ENCODE peak calls at places on chromosomes 1 and 21, in nine cellular contexts. O is GM12878; I is NT2/D1; Z is CD8-positive, alpha-beta T cell; A is psoas muscle; K is cardiac muscle cell; U is CD4-positive, alpha-beta memory T cell; Q is kidney; C is uterus. V is an unnamed sample. For H3K9me3, the result is how much of the 10 kb centered on the place peaks cover.

GRCh38 chr1:116556289-116557006 is 14.4 kb downstream of the CD58 start:
- DNase-seq in O (peak), I (no peak), Z (peak), A (no peak), K (no peak), U (peak), Q (no peak), C (no peak), V (no peak)

GRCh38 chr1:17957588-17958267 is 149.9 kb upstream of the IGSF21 start:
- DNase-seq in O (no peak), I (peak), Z (no peak), A (no peak), K (no peak), U (no peak), Q (no peak), C (no peak), V (no peak)

GRCh38 chr1:48492392-48492791 is 20.4 kb upstream of the SPATA6 start:
- DNase-seq in O (no peak), I (no peak), Z (no peak), A (no peak), K (no peak), U (no peak), Q (no peak), C (no peak), V (no peak)

GRCh38 chr21:45261093-45261492 is 26.6 kb downstream of the POFUT2 start:
- DNase-seq in O (no peak), I (no peak), Z (no peak), A (no peak), K (no peak), U (no peak), Q (peak), C (no peak), V (no peak)

GRCh38 chr1:9129391-9130041 is 614 bp upstream of the GPR157 start:
- DNase-seq in O (peak), I (peak), Z (peak), A (peak), K (peak), U (peak), Q (peak), C (peak), V (peak)

GRCh38 chr1:15748690-15749398 is 6.5 kb downstream of the TMEM82 start:
- DNase-seq in O (no peak), I (no peak), Z (no peak), A (no peak), K (no peak), U (no peak), Q (no peak), C (no peak), V (no peak)

GRCh38 chr1:82515650-82516049 is 714.9 kb downstream of the ADGRL2 start:
- DNase-seq in O (no peak), I (no peak), Z (no peak), A (no peak), K (no peak), U (no peak), Q (no peak), C (no peak), V (no peak)

GRCh38 chr1:6310116-6310848 is 49.4 kb upstream of the GPR153 start:
- DNase-seq in O (no peak), I (no peak), Z (no peak), A (no peak), K (no peak), U (no peak), Q (no peak), C (no peak), V (no peak)

GRCh38 chr1:59108481-59109317 is 188.2 kb upstream of the FGGY start:
- DNase-seq in O (no peak), I (no peak), Z (no peak), A (no peak), K (no peak), U (no peak), Q (no peak), C (no peak), V (no peak)

GRCh38 chr21:39263372-39263771 is 50.1 kb downstream of the BRWD1 start:
- DNase-seq in O (no peak), I (no peak), Z (no peak), A (no peak), K (no peak), U (no peak), Q (no peak), C (no peak), V (no peak)

GRCh38 chr1:204255966-204256365 is 42.2 kb upstream of the GOLT1A start:
- DNase-seq in O (no peak), I (peak), Z (no peak), A (no peak), K (no peak), U (no peak), Q (no peak), C (no peak), V (no peak)

GRCh38 chr21:45255381-45256020 is 32.2 kb downstream of the POFUT2 start:
- DNase-seq in O (no peak), I (no peak), Z (no peak), A (peak), K (no peak), U (no peak), Q (peak), C (no peak), V (no peak)

GRCh38 chr1:173507205-173507846 is 30.2 kb downstream of the PRDX6 start:
- DNase-seq in O (no peak), I (peak), Z (no peak), A (no peak), K (no peak), U (no peak), Q (no peak), C (no peak), V (no peak)

GRCh38 chr21:15060776-15061175 is 4.0 kb downstream of the NRIP1 start:
- DNase-seq in O (no peak), I (no peak), Z (no peak), A (no peak), K (no peak), U (no peak), Q (no peak), C (no peak), V (no peak)

GRCh38 chr1:201536542-201536941 is 2.4 kb upstream of the NAV1 start:
- DNase-seq in O (no peak), I (no peak), Z (no peak), A (peak), K (no peak), U (no peak), Q (no peak), C (peak), V (no peak)

GRCh38 chr21:29431680-29432079 is 133.0 kb downstream of the BACH1 start:
- DNase-seq in O (no peak), I (no peak), Z (no peak), A (no peak), K (no peak), U (no peak), Q (no peak), C (no peak), V (no peak)

GRCh38 chr1:181746224-181746623 is 262.9 kb downstream of the CACNA1E start:
- DNase-seq in O (no peak), I (no peak), Z (no peak), A (no peak), K (no peak), U (no peak), Q (no peak), C (no peak), V (no peak)

GRCh38 chr21:42614391-42614790 is 39.0 kb upstream of the PDE9A start:
- DNase-seq in O (no peak), I (no peak), Z (no peak), A (no peak), K (no peak), U (peak), Q (peak), C (no peak), V (no peak)

GRCh38 chr1:229209816-229210215 is 61.1 kb upstream of the RAB4A start:
- DNase-seq in O (no peak), I (no peak), Z (no peak), A (no peak), K (no peak), U (no peak), Q (no peak), C (peak), V (no peak)

GRCh38 chr1:10152709-10153284 is 57.6 kb upstream of the KIF1B start:
- DNase-seq in O (no peak), I (peak), Z (no peak), A (no peak), K (peak), U (no peak), Q (no peak), C (peak), V (no peak)

GRCh38 chr1:36297062-36297461 is 9.1 kb upstream of the SH3D21 start:
- DNase-seq in O (no peak), I (no peak), Z (no peak), A (no peak), K (no peak), U (no peak), Q (no peak), C (no peak), V (no peak)

GRCh38 chr1:223748405-223748772 is 36.0 kb downstream of the CAPN2 start:
- DNase-seq in O (no peak), I (no peak), Z (no peak), A (peak), K (no peak), U (no peak), Q (no peak), C (no peak), V (no peak)

GRCh38 chr1:228122921-228123441 is 13.9 kb upstream of the MRPL55 start:
- DNase-seq in O (no peak), I (no peak), Z (no peak), A (no peak), K (no peak), U (no peak), Q (no peak), C (no peak), V (no peak)

GRCh38 chr1:243233908-243234307 is 21.2 kb downstream of the CEP170 start:
- DNase-seq in O (no peak), I (no peak), Z (no peak), A (no peak), K (no peak), U (no peak), Q (no peak), C (no peak), V (no peak)

GRCh38 chr1:243335297-243335696 is 79.5 kb downstream of the SDCCAG8 start:
- DNase-seq in O (no peak), I (no peak), Z (no peak), A (no peak), K (peak), U (no peak), Q (no peak), C (no peak), V (no peak)

GRCh38 chr1:167594827-167595226 is 35.2 kb upstream of the RCSD1 start:
- DNase-seq in O (no peak), I (no peak), Z (no peak), A (no peak), K (no peak), U (no peak), Q (no peak), C (no peak), V (no peak)

GRCh38 chr1:206915085-206915735 is 6.5 kb downstream of the FCMR start:
- DNase-seq in O (no peak), I (no peak), Z (no peak), A (no peak), K (no peak), U (no peak), Q (peak), C (no peak), V (no peak)

GRCh38 chr1:55421317-55421716 is 206.2 kb upstream of the USP24 start:
- DNase-seq in O (no peak), I (no peak), Z (no peak), A (no peak), K (no peak), U (no peak), Q (no peak), C (no peak), V (no peak)

GRCh38 chr1:53182111-53182593 is 14.5 kb upstream of the CPT2 start:
- DNase-seq in O (peak), I (peak), Z (peak), A (peak), K (peak), U (peak), Q (peak), C (peak), V (peak)

GRCh38 chr21:45078877-45079281 is 4.5 kb downstream of the ADARB1 start:
- DNase-seq in O (no peak), I (no peak), Z (peak), A (no peak), K (no peak), U (peak), Q (no peak), C (no peak), V (no peak)

GRCh38 chr1:151705739-151706463 is 10.7 kb downstream of the CELF3 start:
- DNase-seq in O (no peak), I (no peak), Z (no peak), A (no peak), K (no peak), U (no peak), Q (no peak), C (no peak), V (no peak)

GRCh38 chr1:15017105-15017504 is 136.4 kb upstream of the TMEM51 start:
- DNase-seq in O (no peak), I (no peak), Z (no peak), A (no peak), K (no peak), U (no peak), Q (no peak), C (no peak), V (no peak)

GRCh38 chr1:248756636-248757035 is 1.1 kb upstream of the LYPD8 start:
- DNase-seq in O (no peak), I (no peak), Z (no peak), A (no peak), K (no peak), U (no peak), Q (no peak), C (no peak), V (no peak)

GRCh38 chr1:248755505-248755904 is at the start of gene LYPD8:
- DNase-seq in O (no peak), I (no peak), Z (no peak), A (no peak), K (no peak), U (no peak), Q (no peak), C (no peak), V (no peak)

GRCh38 chr1:248758352-248758751 is 2.8 kb upstream of the LYPD8 start:
- DNase-seq in O (no peak), I (no peak), Z (no peak), A (no peak), K (no peak), U (no peak), Q (no peak), C (no peak), V (no peak)

GRCh38 chr1:248757784-248758195 is 2.2 kb upstream of the LYPD8 start:
- DNase-seq in O (no peak), I (no peak), Z (no peak), A (no peak), K (no peak), U (no peak), Q (no peak), C (no peak), V (no peak)

DNA sequence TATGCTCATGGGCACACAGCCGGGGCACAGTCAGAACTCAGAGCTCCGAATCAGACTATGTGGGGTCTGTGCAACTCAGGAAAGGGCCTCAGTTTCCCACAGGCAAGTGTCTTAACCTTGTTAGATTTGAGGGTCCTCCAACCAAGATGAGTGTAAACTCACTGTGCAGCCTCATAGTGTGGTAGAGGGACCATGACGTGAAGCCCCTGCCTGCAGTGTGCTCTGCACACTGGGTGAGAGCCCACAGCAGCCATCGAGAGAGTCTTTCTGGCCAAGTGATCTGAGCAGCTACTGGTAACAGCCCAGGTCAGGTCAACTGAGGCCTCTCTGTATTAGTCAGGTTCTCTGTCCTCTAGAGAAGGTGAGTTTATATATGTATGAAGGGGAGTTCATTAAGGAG is 592 bp upstream of the LYPD8 start:
- DNase-seq in O (no peak), I (no peak), Z (no peak), A (no peak), K (no peak), U (no peak), Q (no peak), C (no peak), V (no peak)
- H3K9me3 ChIP-seq in O (under half), I (under half), Z (under half), A (under half), K (under half), U (under half), Q (under half), C (under half), V (under half)

GRCh38 chr1:159025043-159025442 is 15.3 kb downstream of the IFI16 start:
- DNase-seq in O (no peak), I (no peak), Z (no peak), A (no peak), K (no peak), U (no peak), Q (peak), C (no peak), V (no peak)

GRCh38 chr1:159023723-159024122 is 14.0 kb downstream of the IFI16 start:
- DNase-seq in O (no peak), I (no peak), Z (no peak), A (no peak), K (no peak), U (no peak), Q (no peak), C (no peak), V (no peak)
- H3K9me3 ChIP-seq in O (under half), I (under half), Z (under half), A (under half), K (under half), U (under half), Q (under half), C (under half), V (under half)

GRCh38 chr1:225699336-225699735 is 46.4 kb upstream of the ENAH start:
- DNase-seq in O (no peak), I (no peak), Z (no peak), A (no peak), K (no peak), U (no peak), Q (no peak), C (no peak), V (no peak)
- H3K9me3 ChIP-seq in O (under half), I (under half), Z (under half), A (under half), K (under half), U (under half), Q (under half), C (under half), V (under half)

DNA sequence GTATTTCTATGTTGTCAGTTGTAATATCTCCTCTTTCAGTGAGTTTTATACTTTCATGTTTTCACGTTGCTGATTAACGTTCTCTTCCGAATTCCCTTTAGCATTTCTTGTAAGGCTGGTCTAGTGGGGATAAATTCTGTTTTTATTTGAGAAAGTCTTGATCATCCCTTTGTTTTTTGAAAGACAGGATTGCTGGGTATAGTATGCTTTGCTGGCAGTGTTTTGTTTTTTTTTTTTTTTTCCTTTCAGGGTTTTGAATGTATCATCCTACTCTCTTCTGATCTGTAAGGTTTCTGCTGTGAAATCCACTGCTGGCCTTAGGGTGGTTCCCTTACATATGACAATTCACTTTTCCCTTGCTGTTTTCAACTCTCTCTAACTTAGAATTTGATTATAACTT is 74.4 kb downstream of the SCMH1 start:
- DNase-seq in O (no peak), I (no peak), Z (no peak), A (no peak), K (no peak), U (no peak), Q (no peak), C (no peak), V (no peak)
- H3K9me3 ChIP-seq in O (under half), I (under half), Z (under half), A (under half), K (under half), U (under half), Q (under half), C (under half), V (under half)

GRCh38 chr1:49864597-49864996 is 159.2 kb downstream of the AGBL4 start:
- DNase-seq in O (no peak), I (no peak), Z (no peak), A (no peak), K (no peak), U (no peak), Q (no peak), C (no peak), V (no peak)
- H3K9me3 ChIP-seq in O (under half), I (under half), Z (under half), A (under half), K (under half), U (under half), Q (under half), C (under half), V (under half)

DNA sequence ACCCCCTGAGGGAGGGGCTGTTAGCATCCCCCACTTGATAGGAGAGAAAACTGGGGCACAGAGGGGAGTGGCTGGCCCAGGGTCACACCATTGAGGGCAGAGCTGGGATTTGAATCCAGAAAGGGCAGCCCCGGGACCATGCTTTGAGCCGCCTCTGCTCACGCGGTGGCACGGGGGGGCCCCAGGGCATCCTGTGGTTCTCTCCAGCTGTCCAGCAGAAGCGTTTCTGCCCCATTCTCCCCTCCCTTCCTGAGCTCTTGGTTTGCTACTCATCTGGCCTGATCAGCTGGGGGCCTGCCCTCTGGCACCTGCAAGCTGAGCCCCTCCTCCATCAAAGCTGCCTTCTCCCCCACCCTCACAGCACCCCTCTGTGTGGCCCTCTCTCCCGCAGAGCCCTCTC is 37.5 kb downstream of the FBXO2 start:
- DNase-seq in O (no peak), I (no peak), Z (no peak), A (no peak), K (no peak), U (no peak), Q (no peak), C (no peak), V (no peak)
- H3K9me3 ChIP-seq in O (under half), I (under half), Z (under half), A (under half), K (under half), U (under half), Q (under half), C (under half), V (under half)

DNA sequence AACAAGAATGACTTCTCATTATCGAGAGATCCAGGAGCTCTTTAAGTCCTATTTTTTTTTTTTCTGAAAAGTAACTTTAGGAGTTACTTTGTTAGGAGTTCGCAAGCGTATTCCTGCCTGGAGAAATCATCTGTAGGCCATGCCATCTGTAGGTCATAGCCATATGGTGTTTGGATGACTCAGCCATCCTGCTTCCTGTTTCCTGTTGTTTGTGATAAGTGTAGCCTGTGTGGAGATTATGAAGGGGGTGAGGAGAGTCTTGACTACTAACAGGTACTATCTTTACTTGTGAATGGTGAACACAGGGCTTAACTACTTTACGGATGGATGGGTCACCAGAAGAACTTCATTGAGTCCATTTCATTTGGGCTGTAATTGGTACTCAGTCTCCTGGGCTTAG is 327.2 kb downstream of the PTPRU start:
- DNase-seq in O (no peak), I (no peak), Z (no peak), A (no peak), K (no peak), U (no peak), Q (no peak), C (no peak), V (no peak)
- H3K9me3 ChIP-seq in O (under half), I (half or more), Z (under half), A (under half), K (under half), U (under half), Q (under half), C (under half), V (under half)

DNA sequence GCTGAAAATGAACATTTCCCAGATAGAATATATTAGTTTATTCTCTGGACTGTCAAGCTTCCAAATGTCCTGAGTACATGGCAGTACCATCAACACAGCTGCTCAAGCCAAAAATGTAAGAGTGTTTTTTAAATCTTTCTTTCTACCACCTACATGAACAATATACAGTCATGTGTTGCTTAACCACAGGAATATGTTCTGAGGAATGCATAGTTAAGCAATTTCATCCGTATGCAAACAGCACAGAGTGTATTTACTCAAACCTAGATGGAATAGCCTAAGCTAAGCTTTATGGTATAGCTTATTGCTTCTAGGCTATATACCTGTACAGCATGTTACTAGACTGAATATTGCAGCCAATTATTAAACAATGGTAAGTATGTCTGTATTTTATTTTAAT is 561.9 kb upstream of the ADGRL4 start:
- DNase-seq in O (no peak), I (no peak), Z (no peak), A (no peak), K (no peak), U (no peak), Q (no peak), C (no peak), V (no peak)
- H3K9me3 ChIP-seq in O (under half), I (under half), Z (under half), A (under half), K (under half), U (under half), Q (under half), C (under half), V (under half)